ENCODE peak calls at places on chromosome 19, in eight cellular contexts. N is cardiac muscle cell, W is neural crest cell, U is body of pancreas, F is colonic mucosa, B is epithelial cell of esophagus, I is psoas muscle, C is testis. Z is an unnamed sample.

GRCh38 chr19:39352549-39353285 is 10.5 kb downstream of the SAMD4B start:
- DNase-seq in U (no peak), F (no peak), B (no peak), I (no peak), C (peak; percentile 49), N (no peak), W (no peak), Z (no peak)

GRCh38 chr19:12668937-12669271 is 2.3 kb downstream of the WDR83 start:
- DNase-seq in I (peak; percentile 60), B (peak; percentile 79), N (peak; percentile 59), C (peak; percentile 80), F (peak; percentile 57), U (peak; percentile 48), W (no peak), Z (peak; percentile 80)

GRCh38 chr19:401836-402535 is 7.0 kb downstream of the C2CD4C start:
- DNase-seq in W (no peak), U (peak; percentile 11), I (no peak), F (no peak), N (no peak), B (no peak), C (no peak), Z (no peak)

GRCh38 chr19:39014037-39014436 is 18.3 kb downstream of the FBXO27 start:
- DNase-seq in N (no peak), I (no peak), B (peak; percentile 5), U (no peak), W (no peak), C (no peak), F (no peak), Z (no peak)

GRCh38 chr19:48332662-48333466 is 7.5 kb downstream of the EMP3 start:
- DNase-seq in F (peak; percentile 98), B (peak; percentile 100), C (peak; percentile 95), U (peak; percentile 95), W (peak; percentile 50), I (peak; percentile 91), N (peak; percentile 98), Z (peak; percentile 83)

GRCh38 chr19:47019431-47020041 is at the start of gene NPAS1:
- DNase-seq in I (no peak), C (no peak), N (no peak), F (no peak), W (no peak), B (no peak), U (no peak), Z (no peak)

GRCh38 chr19:37329686-37330085 is 41.2 kb upstream of the ZNF527 start:
- DNase-seq in I (no peak), F (no peak), B (no peak), C (no peak), U (no peak), N (no peak), W (no peak), Z (no peak)

GRCh38 chr19:56404705-56405056 is 549 bp downstream of the ZNF583 start:
- DNase-seq in N (no peak), I (no peak), C (no peak), W (no peak), F (no peak), B (peak; percentile 7), U (no peak), Z (no peak)

GRCh38 chr19:38989066-38989605 is 13.6 kb upstream of the FBXO17 start:
- DNase-seq in U (peak; percentile 14), C (peak; percentile 15), F (no peak), B (no peak), I (no peak), W (no peak), N (no peak), Z (no peak)

GRCh38 chr19:55340784-55341147 is 1.1 kb downstream of the KMT5C start:
- DNase-seq in U (peak; percentile 23), C (no peak), F (peak; percentile 39), W (peak; percentile 25), I (no peak), B (no peak), N (no peak), Z (no peak)
- TF ChIP-seq CTCF in U (no peak), C (no peak), F (no peak), W (no peak), I (no peak), B (no peak), N (peak; percentile 23), Z (no peak)

GRCh38 chr19:31745731-31746130 is 396.5 kb upstream of the TSHZ3 start:
- DNase-seq in F (no peak), B (no peak), U (no peak), I (no peak), N (no peak), C (peak; percentile 82), W (no peak), Z (no peak)

GRCh38 chr19:31749231-31749630 is 400.0 kb upstream of the TSHZ3 start:
- DNase-seq in U (no peak), W (no peak), C (peak; percentile 56), B (no peak), I (no peak), F (no peak), N (no peak), Z (no peak)
- TF ChIP-seq CTCF in U (no peak), W (no peak), C (no peak), B (no peak), I (no peak), F (no peak), N (no peak), Z (no peak)

DNA sequence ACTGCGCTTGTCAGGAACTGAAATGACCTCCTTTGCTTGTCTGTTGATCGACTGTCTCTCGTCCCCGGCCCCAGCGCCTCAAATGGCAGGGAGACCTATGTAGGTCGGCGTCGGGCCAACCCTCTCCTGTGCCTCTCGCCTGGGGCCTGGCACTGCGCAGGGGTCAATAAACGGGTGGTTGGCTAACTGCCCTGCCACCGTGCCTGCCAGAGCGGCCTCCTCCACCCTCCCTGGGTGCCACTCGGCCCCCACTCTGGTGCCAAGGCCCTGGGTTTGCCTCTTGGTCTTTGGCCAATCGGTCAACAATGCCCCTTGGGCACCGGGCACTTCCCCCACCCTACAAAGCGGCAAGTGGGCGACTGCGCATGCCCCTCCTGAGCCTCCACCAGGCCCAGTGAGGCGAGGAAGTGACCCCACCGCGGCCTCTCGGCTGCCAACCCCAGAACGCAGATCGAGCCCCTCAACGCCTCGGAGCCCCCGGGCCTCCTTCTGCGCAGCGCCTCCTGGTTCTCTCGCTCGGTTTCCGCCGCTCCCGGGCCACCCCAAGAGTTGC is 1.1 kb downstream of the KEAP1 start:
- DNase-seq in I (peak; percentile 83), U (peak; percentile 100), F (peak; percentile 86), N (peak; percentile 44), C (peak; percentile 81), W (peak; percentile 23), B (peak; percentile 19), Z (peak; percentile 41)
- TF ChIP-seq CTCF in I (no peak), U (no peak), F (no peak), N (peak; percentile 4), C (no peak), W (no peak), B (no peak), Z (no peak)

GRCh38 chr19:17236831-17237543 is 8.7 kb downstream of the NR2F6 start:
- DNase-seq in B (no peak), F (no peak), N (no peak), C (no peak), W (no peak), I (no peak), U (no peak), Z (no peak)

GRCh38 chr19:17236414-17236716 is 9.4 kb downstream of the NR2F6 start:
- DNase-seq in F (peak; percentile 68), W (no peak), U (no peak), B (no peak), N (no peak), I (no peak), C (no peak), Z (no peak)

GRCh38 chr19:17237747-17238706 is 7.7 kb downstream of the NR2F6 start:
- DNase-seq in F (no peak), W (no peak), C (no peak), U (no peak), B (no peak), I (no peak), N (no peak), Z (no peak)

GRCh38 chr19:17234911-17235617 is 9.0 kb downstream of the OCEL1 start:
- DNase-seq in B (peak; percentile 69), C (peak; percentile 60), F (peak; percentile 81), I (peak; percentile 56), W (peak; percentile 22), N (peak; percentile 48), U (peak; percentile 67), Z (no peak)

GRCh38 chr19:17235618-17236413 is 9.8 kb downstream of the OCEL1 start:
- DNase-seq in C (peak; percentile 80), U (peak; percentile 73), B (peak; percentile 75), F (peak; percentile 68), N (peak; percentile 78), I (peak; percentile 74), W (peak; percentile 58), Z (no peak)
- TF ChIP-seq CTCF in C (peak; percentile 31), U (peak; percentile 63), B (peak; percentile 33), F (no peak), N (peak; percentile 43), I (peak; percentile 52), W (peak; percentile 40), Z (no peak)

GRCh38 chr19:4781851-4782250 is 9.7 kb upstream of the FEM1A start:
- DNase-seq in F (no peak), N (no peak), C (no peak), U (no peak), I (no peak), W (no peak), B (no peak), Z (no peak)
- TF ChIP-seq CTCF in F (no peak), N (no peak), C (no peak), U (no peak), I (no peak), W (no peak), B (no peak), Z (no peak)

GRCh38 chr19:49863935-49864320 is 3.4 kb downstream of the PNKP start:
- DNase-seq in U (no peak), I (no peak), W (no peak), C (no peak), B (no peak), N (no peak), F (peak; percentile 22), Z (no peak)

GRCh38 chr19:49869009-49869483 is 1.7 kb upstream of the PNKP start:
- DNase-seq in B (no peak), I (no peak), N (no peak), C (no peak), F (no peak), U (no peak), W (no peak), Z (peak; percentile 71)

GRCh38 chr19:49869484-49870308 is 2.3 kb upstream of the PNKP start:
- DNase-seq in U (peak; percentile 96), F (peak; percentile 97), I (peak; percentile 93), B (peak; percentile 100), C (peak; percentile 97), W (peak; percentile 98), N (peak; percentile 100), Z (peak; percentile 79)

GRCh38 chr19:49864890-49865289 is 2.5 kb downstream of the PNKP start:
- DNase-seq in B (no peak), U (no peak), W (no peak), C (no peak), F (no peak), N (no peak), I (no peak), Z (no peak)

GRCh38 chr19:49866933-49867782 is at the start of gene PNKP:
- DNase-seq in U (peak; percentile 86), W (peak; percentile 79), C (peak; percentile 96), N (peak; percentile 96), F (peak; percentile 91), I (peak; percentile 95), B (peak; percentile 91), Z (peak; percentile 62)
- TF ChIP-seq CTCF in U (no peak), W (no peak), C (no peak), N (no peak), F (no peak), I (no peak), B (no peak), Z (no peak)

Z was measured in omental fat pad.